ENCODE peak calls at places on chromosomes 7 and 10, in nine cellular contexts. J is stimulated activated CD4-positive, alpha-beta T cell treated with anti-CD3 and anti-CD28 coated beads, Interleukin-12 subunit alpha, Interleukin-12 subunit beta, amount 100 ng/mL, for 48 hours; O is WTC11; I is ACHN; E is hypothalamus; G is NCI-H510A; A is T-helper 9 cell; R is neuronal stem cell; Y is pancreas. M is an unnamed sample.

GRCh38 chr7:77426521-77427051 is 10.4 kb upstream of the GSAP start:
- DNase-seq in J (no peak), O (no peak), I (peak), E (no peak), G (no peak), A (no peak), R (peak), Y (no peak), M (peak)

GRCh38 chr7:40604601-40605438 is 470.0 kb downstream of the SUGCT start:
- DNase-seq in J (peak), O (peak), I (peak), E (peak), G (no peak), A (no peak), R (peak), Y (no peak), M (peak)

GRCh38 chr7:112748381-112748780 is 41.8 kb downstream of the TMEM168 start:
- DNase-seq in J (no peak), O (no peak), I (no peak), E (no peak), G (no peak), A (no peak), R (no peak), Y (no peak), M (no peak)

GRCh38 chr7:117997862-117998825 is 124.9 kb upstream of the CTTNBP2 start:
- DNase-seq in J (no peak), O (no peak), I (peak), E (no peak), G (no peak), A (no peak), R (no peak), Y (no peak), M (peak)

GRCh38 chr10:92832998-92833642 is 15.2 kb upstream of the EXOC6 start:
- DNase-seq in J (peak), O (no peak), I (no peak), E (no peak), G (no peak), A (no peak), R (no peak), Y (no peak), M (no peak)

GRCh38 chr10:21721000-21721670 is 187.1 kb downstream of the MLLT10 start:
- DNase-seq in J (no peak), O (no peak), I (no peak), E (no peak), G (no peak), A (no peak), R (no peak), Y (no peak), M (no peak)

GRCh38 chr10:3140280-3140679 is 32.3 kb downstream of the PITRM1 start:
- DNase-seq in J (no peak), O (no peak), I (no peak), E (no peak), G (no peak), A (no peak), R (no peak), Y (no peak), M (no peak)

GRCh38 chr7:66267249-66267648 is 62.1 kb downstream of the TPST1 start:
- DNase-seq in J (no peak), O (no peak), I (peak), E (no peak), G (no peak), A (no peak), R (no peak), Y (no peak), M (no peak)

GRCh38 chr10:132591166-132591971 is 53.8 kb downstream of the INPP5A start:
- DNase-seq in J (no peak), O (peak), I (no peak), E (no peak), G (no peak), A (no peak), R (no peak), Y (peak), M (peak)